ENCODE peak calls at places on chromosomes 5 and 9, in eight cellular contexts. Z, I, O, J, D, X, C and P are unnamed samples.

GRCh38 chr9:137387034-137387890 is 35.7 kb downstream of the EXD3 start:
- DNase-seq in X (no peak), J (no peak), O (no peak), C (no peak), Z (peak), D (peak), I (peak), P (no peak)

GRCh38 chr9:121633736-121634135 is 17.7 kb upstream of the DAB2IP start:
- DNase-seq in Z (no peak), O (no peak), C (no peak), X (no peak), I (no peak), D (no peak), J (no peak), P (no peak)

GRCh38 chr9:6590772-6591384 is 54.7 kb downstream of the GLDC start:
- DNase-seq in O (no peak), Z (no peak), X (no peak), C (no peak), J (no peak), D (no peak), I (no peak), P (no peak)

GRCh38 chr5:83253731-83254130 is 176.4 kb downstream of the XRCC4 start:
- DNase-seq in J (no peak), I (no peak), Z (no peak), X (no peak), D (no peak), C (no peak), O (no peak), P (no peak)

GRCh38 chr5:96017951-96018350 is 56.3 kb upstream of the ELL2 start:
- DNase-seq in J (no peak), I (no peak), D (peak), C (no peak), Z (no peak), O (no peak), X (no peak), P (no peak)

GRCh38 chr9:16509946-16510504 is 360.4 kb downstream of the BNC2 start:
- DNase-seq in Z (no peak), I (no peak), D (peak), O (peak), C (no peak), X (no peak), J (no peak), P (no peak)

GRCh38 chr5:89342106-89342876 is 459.3 kb upstream of the MEF2C start:
- DNase-seq in J (no peak), Z (no peak), I (peak), C (no peak), X (no peak), D (peak), O (peak), P (no peak)

GRCh38 chr9:111516061-111516465 is 8.9 kb upstream of the ZNF483 start:
- DNase-seq in I (no peak), O (no peak), X (no peak), J (no peak), Z (no peak), D (peak), C (no peak), P (no peak)

GRCh38 chr9:135101926-135102325 is 14.5 kb downstream of the OLFM1 start:
- DNase-seq in X (no peak), J (no peak), Z (no peak), C (no peak), D (no peak), I (no peak), O (no peak), P (no peak)

GRCh38 chr5:102628449-102629175 is 126.5 kb upstream of the PAM start:
- DNase-seq in J (no peak), X (no peak), D (peak), I (no peak), C (no peak), Z (no peak), O (no peak), P (no peak)

GRCh38 chr5:56159521-56159947 is 73.6 kb downstream of the ANKRD55 start:
- DNase-seq in I (no peak), X (no peak), C (no peak), O (no peak), J (no peak), D (peak), Z (no peak), P (no peak)

GRCh38 chr9:122127396-122127798 is 32.2 kb downstream of the NDUFA8 start:
- DNase-seq in X (no peak), I (no peak), C (peak), D (no peak), Z (peak), O (no peak), J (no peak), P (no peak)

GRCh38 chr5:86880785-86881492 is 263.2 kb downstream of the COX7C start:
- DNase-seq in I (peak), C (peak), J (no peak), D (peak), Z (no peak), O (peak), X (peak), P (peak)

GRCh38 chr5:92147263-92147662 is 764.1 kb upstream of the ARRDC3 start:
- DNase-seq in I (no peak), O (no peak), Z (no peak), C (no peak), X (no peak), D (no peak), J (no peak), P (no peak)

GRCh38 chr5:133250527-133250926 is 198.7 kb downstream of the HSPA4 start:
- DNase-seq in I (no peak), J (no peak), Z (no peak), X (no peak), C (no peak), D (no peak), O (no peak), P (no peak)

GRCh38 chr9:77495834-77496671 is 152.1 kb downstream of the GNA14 start:
- DNase-seq in O (no peak), J (no peak), C (no peak), Z (no peak), X (no peak), I (no peak), D (peak), P (no peak)

GRCh38 chr9:4828776-4829175 is 36.0 kb downstream of the RCL1 start:
- DNase-seq in D (peak), X (no peak), C (no peak), O (no peak), J (no peak), Z (no peak), I (no peak), P (no peak)

GRCh38 chr9:111903996-111904395 is 7.4 kb downstream of the UGCG start:
- DNase-seq in I (no peak), J (no peak), C (no peak), Z (no peak), O (no peak), D (no peak), X (no peak), P (no peak)

GRCh38 chr5:35202319-35203111 is 27.8 kb downstream of the PRLR start:
- DNase-seq in I (peak), C (peak), O (no peak), Z (no peak), D (peak), J (no peak), X (peak), P (peak)

GRCh38 chr9:35051069-35051967 is 21.1 kb downstream of the VCP start:
- DNase-seq in D (peak), J (no peak), I (peak), O (no peak), Z (no peak), C (peak), X (no peak), P (peak)

GRCh38 chr5:14102666-14103065 is 40.5 kb upstream of the TRIO start:
- DNase-seq in J (no peak), X (no peak), I (no peak), Z (no peak), O (no peak), C (no peak), D (no peak), P (no peak)

GRCh38 chr5:60652206-60652605 is 47.8 kb downstream of the DEPDC1B start:
- DNase-seq in O (no peak), Z (no peak), C (no peak), I (no peak), X (no peak), J (no peak), D (peak), P (no peak)